ENCODE peak calls at places on chromosomes 13 and 19, in nine cellular contexts. One of them, this sample, is unnamed.

GRCh38 chr19:6417713-6418561 is 6.7 kb downstream of the KHSRP start:
- DNase-seq in ovary: no peak
- DNase-seq in breast epithelium: no peak
- DNase-seq in uterus: peak; percentile 63
- DNase-seq in K562: no peak
- DNase-seq in A549: peak; percentile 23
- DNase-seq in right lobe of liver: no peak
- DNase-seq in heart left ventricle: no peak
- DNase-seq in gastrocnemius medialis: no peak
- DNase-seq in this sample: peak; percentile 68

GRCh38 chr13:30743319-30744055 is 8.1 kb downstream of the ALOX5AP start:
- DNase-seq in breast epithelium: peak; percentile 73
- DNase-seq in gastrocnemius medialis: no peak
- DNase-seq in uterus: peak; percentile 81
- DNase-seq in A549: peak; percentile 89
- DNase-seq in heart left ventricle: peak; percentile 48
- DNase-seq in ovary: peak; percentile 60
- DNase-seq in K562: no peak
- DNase-seq in right lobe of liver: no peak
- DNase-seq in this sample: no peak

GRCh38 chr13:97212540-97213146 is 9.5 kb upstream of the MBNL2 start:
- DNase-seq in gastrocnemius medialis: no peak
- DNase-seq in ovary: no peak
- DNase-seq in K562: peak; percentile 47
- DNase-seq in breast epithelium: no peak
- DNase-seq in A549: peak; percentile 48
- DNase-seq in uterus: no peak
- DNase-seq in heart left ventricle: no peak
- DNase-seq in right lobe of liver: no peak
- DNase-seq in this sample: no peak

GRCh38 chr13:45773236-45773635 is 71.1 kb downstream of the CBY2 start:
- DNase-seq in breast epithelium: no peak
- DNase-seq in A549: no peak
- DNase-seq in ovary: no peak
- DNase-seq in gastrocnemius medialis: no peak
- DNase-seq in heart left ventricle: no peak
- DNase-seq in uterus: no peak
- DNase-seq in K562: no peak
- DNase-seq in right lobe of liver: no peak
- DNase-seq in this sample: no peak

GRCh38 chr13:79405501-79405830 is 589 bp downstream of the RBM26 start:
- DNase-seq in A549: peak; percentile 25
- DNase-seq in right lobe of liver: peak; percentile 56
- DNase-seq in ovary: no peak
- DNase-seq in uterus: no peak
- DNase-seq in K562: peak; percentile 48
- DNase-seq in breast epithelium: no peak
- DNase-seq in gastrocnemius medialis: no peak
- DNase-seq in heart left ventricle: peak; percentile 26
- DNase-seq in this sample: peak; percentile 63

GRCh38 chr19:34481861-34482379 is 362 bp downstream of the WTIP start:
- DNase-seq in K562: no peak
- DNase-seq in A549: peak; percentile 73
- DNase-seq in right lobe of liver: no peak
- DNase-seq in gastrocnemius medialis: peak; percentile 7
- DNase-seq in heart left ventricle: peak; percentile 52
- DNase-seq in breast epithelium: no peak
- DNase-seq in ovary: no peak
- DNase-seq in uterus: no peak
- DNase-seq in this sample: no peak

GRCh38 chr13:94209110-94209509 is 270.4 kb downstream of the DCT start:
- DNase-seq in heart left ventricle: no peak
- DNase-seq in A549: no peak
- DNase-seq in ovary: no peak
- DNase-seq in K562: no peak
- DNase-seq in breast epithelium: no peak
- DNase-seq in gastrocnemius medialis: no peak
- DNase-seq in right lobe of liver: no peak
- DNase-seq in uterus: no peak
- DNase-seq in this sample: no peak

GRCh38 chr19:39407644-39408391 is 1.2 kb downstream of the ZFP36 start:
- DNase-seq in right lobe of liver: peak; percentile 68
- DNase-seq in K562: peak; percentile 50
- DNase-seq in ovary: peak; percentile 66
- DNase-seq in uterus: peak; percentile 50
- DNase-seq in A549: peak; percentile 60
- DNase-seq in heart left ventricle: peak; percentile 50
- DNase-seq in breast epithelium: peak; percentile 76
- DNase-seq in gastrocnemius medialis: peak; percentile 67
- DNase-seq in this sample: peak; percentile 84

GRCh38 chr19:13056052-13056660 is 46.5 kb downstream of the LYL1 start:
- DNase-seq in uterus: peak; percentile 86
- DNase-seq in ovary: peak; percentile 73
- DNase-seq in gastrocnemius medialis: no peak
- DNase-seq in A549: no peak
- DNase-seq in right lobe of liver: no peak
- DNase-seq in heart left ventricle: peak; percentile 71
- DNase-seq in K562: no peak
- DNase-seq in breast epithelium: peak; percentile 79
- DNase-seq in this sample: peak; percentile 89

GRCh38 chr19:1156830-1157615 is 17.0 kb downstream of the SBNO2 start:
- DNase-seq in A549: no peak
- DNase-seq in uterus: peak; percentile 46
- DNase-seq in ovary: peak; percentile 44
- DNase-seq in K562: no peak
- DNase-seq in right lobe of liver: no peak
- DNase-seq in breast epithelium: no peak
- DNase-seq in heart left ventricle: no peak
- DNase-seq in gastrocnemius medialis: no peak
- DNase-seq in this sample: no peak

GRCh38 chr19:7692417-7693088 is 9.4 kb downstream of the FCER2 start:
- DNase-seq in gastrocnemius medialis: no peak
- DNase-seq in A549: no peak
- DNase-seq in right lobe of liver: no peak
- DNase-seq in heart left ventricle: no peak
- DNase-seq in ovary: no peak
- DNase-seq in K562: no peak
- DNase-seq in uterus: no peak
- DNase-seq in breast epithelium: no peak
- DNase-seq in this sample: no peak

GRCh38 chr13:114025432-114026127 is 51.7 kb upstream of the C13orf46 start:
- DNase-seq in heart left ventricle: peak; percentile 26
- DNase-seq in ovary: peak; percentile 81
- DNase-seq in A549: no peak
- DNase-seq in uterus: peak; percentile 59
- DNase-seq in gastrocnemius medialis: no peak
- DNase-seq in right lobe of liver: no peak
- DNase-seq in breast epithelium: no peak
- DNase-seq in K562: no peak
- DNase-seq in this sample: peak; percentile 83

GRCh38 chr19:17107546-17108452 is 32.2 kb downstream of the MYO9B start:
- DNase-seq in uterus: peak; percentile 96
- DNase-seq in heart left ventricle: peak; percentile 84
- DNase-seq in ovary: peak; percentile 70
- DNase-seq in right lobe of liver: peak; percentile 53
- DNase-seq in breast epithelium: peak; percentile 90
- DNase-seq in K562: no peak
- DNase-seq in gastrocnemius medialis: peak; percentile 86
- DNase-seq in A549: peak; percentile 86
- DNase-seq in this sample: peak; percentile 97

GRCh38 chr19:18102916-18103542 is 5.5 kb downstream of the MAST3 start:
- DNase-seq in heart left ventricle: no peak
- DNase-seq in right lobe of liver: no peak
- DNase-seq in K562: no peak
- DNase-seq in uterus: no peak
- DNase-seq in gastrocnemius medialis: no peak
- DNase-seq in A549: no peak
- DNase-seq in breast epithelium: no peak
- DNase-seq in ovary: no peak
- DNase-seq in this sample: no peak

GRCh38 chr19:3719868-3720532 is 11.8 kb downstream of the TJP3 start:
- DNase-seq in K562: no peak
- DNase-seq in ovary: no peak
- DNase-seq in gastrocnemius medialis: no peak
- DNase-seq in A549: no peak
- DNase-seq in breast epithelium: no peak
- DNase-seq in heart left ventricle: no peak
- DNase-seq in uterus: no peak
- DNase-seq in right lobe of liver: no peak
- DNase-seq in this sample: no peak

GRCh38 chr19:3722443-3723109 is 14.4 kb downstream of the TJP3 start:
- DNase-seq in uterus: no peak
- DNase-seq in ovary: no peak
- DNase-seq in right lobe of liver: no peak
- DNase-seq in breast epithelium: no peak
- DNase-seq in K562: no peak
- DNase-seq in A549: no peak
- DNase-seq in heart left ventricle: no peak
- DNase-seq in gastrocnemius medialis: no peak
- DNase-seq in this sample: no peak

GRCh38 chr19:3720533-3720917 is 12.3 kb downstream of the TJP3 start:
- DNase-seq in K562: peak; percentile 58
- DNase-seq in right lobe of liver: no peak
- DNase-seq in uterus: no peak
- DNase-seq in heart left ventricle: no peak
- DNase-seq in ovary: no peak
- DNase-seq in A549: peak; percentile 58
- DNase-seq in breast epithelium: no peak
- DNase-seq in gastrocnemius medialis: no peak
- DNase-seq in this sample: no peak

GRCh38 chr19:3721900-3722442 is 13.8 kb downstream of the TJP3 start:
- DNase-seq in ovary: no peak
- DNase-seq in uterus: no peak
- DNase-seq in gastrocnemius medialis: no peak
- DNase-seq in A549: no peak
- DNase-seq in K562: no peak
- DNase-seq in heart left ventricle: no peak
- DNase-seq in right lobe of liver: no peak
- DNase-seq in breast epithelium: no peak
- DNase-seq in this sample: no peak

DNA sequence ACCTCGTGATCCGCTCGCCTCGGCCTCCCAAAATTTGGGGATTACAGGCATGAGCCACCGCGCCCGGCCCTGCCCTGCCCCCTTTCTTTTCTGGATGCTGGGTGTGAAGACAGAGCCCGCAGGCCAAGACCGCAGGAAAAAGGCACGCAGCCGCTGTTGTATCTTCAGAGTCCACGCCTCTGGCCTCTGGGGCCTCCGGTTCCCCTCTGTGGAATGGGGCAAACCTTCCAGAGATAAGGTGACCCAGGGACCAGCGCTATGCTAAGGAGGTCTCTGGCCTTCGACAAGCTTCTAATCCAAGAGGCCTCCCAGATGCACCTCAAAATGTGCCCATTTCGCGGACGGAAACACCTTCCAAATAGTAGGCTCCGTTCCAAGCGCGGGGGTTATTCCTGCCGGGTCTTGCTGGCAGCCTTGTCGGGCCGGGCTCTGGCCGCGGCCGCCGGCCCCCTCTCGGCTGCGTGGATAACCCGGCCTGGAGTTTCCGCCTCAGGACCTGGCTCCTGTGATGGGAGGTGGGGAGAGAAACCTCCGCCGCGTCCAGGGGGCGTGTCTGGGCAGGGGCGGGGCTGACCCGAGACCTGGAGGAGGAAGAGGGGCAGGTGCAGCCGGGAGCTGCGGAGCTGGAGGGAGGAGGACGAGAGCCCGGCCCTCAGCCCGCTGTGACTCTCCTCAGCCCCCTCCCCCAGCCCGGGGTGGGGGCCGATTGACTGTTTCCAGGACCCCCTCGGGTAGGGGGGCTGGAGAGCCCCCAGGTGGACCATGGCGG is 13.1 kb downstream of the TJP3 start:
- DNase-seq in breast epithelium: peak; percentile 91
- DNase-seq in uterus: peak; percentile 56
- DNase-seq in ovary: peak; percentile 83
- DNase-seq in K562: peak; percentile 96
- DNase-seq in right lobe of liver: peak; percentile 77
- DNase-seq in gastrocnemius medialis: no peak
- DNase-seq in A549: peak; percentile 91
- DNase-seq in heart left ventricle: peak; percentile 79
- DNase-seq in this sample: peak; percentile 82
- H3K4me1 ChIP-seq in breast epithelium: no peaks in the 10 kb centered on the region
- H3K4me1 ChIP-seq in uterus: no peaks in the 10 kb centered on the region
- H3K4me1 ChIP-seq in ovary: no peaks in the 10 kb centered on the region
- H3K4me1 ChIP-seq in K562: peaks cover 31% of the 10 kb centered on the region
- H3K4me1 ChIP-seq in right lobe of liver: peaks cover 9% of the 10 kb centered on the region
- H3K4me1 ChIP-seq in gastrocnemius medialis: no peaks in the 10 kb centered on the region
- H3K4me1 ChIP-seq in A549: peaks cover 35% of the 10 kb centered on the region
- H3K4me1 ChIP-seq in heart left ventricle: peaks cover 20% of the 10 kb centered on the region
- H3K4me1 ChIP-seq in this sample: no peaks in the 10 kb centered on the region

GRCh38 chr19:14136509-14137281 is at the start of gene ASF1B:
- DNase-seq in right lobe of liver: peak; percentile 99
- DNase-seq in breast epithelium: peak; percentile 99
- DNase-seq in gastrocnemius medialis: peak; percentile 100
- DNase-seq in heart left ventricle: peak; percentile 99
- DNase-seq in uterus: peak; percentile 99
- DNase-seq in ovary: peak; percentile 99
- DNase-seq in A549: peak; percentile 99
- DNase-seq in K562: peak; percentile 99
- DNase-seq in this sample: peak; percentile 100
- TF ChIP-seq POLR2A in right lobe of liver: peak; percentile 74
- TF ChIP-seq POLR2A in breast epithelium: peak; percentile 33
- TF ChIP-seq POLR2A in gastrocnemius medialis: peak; percentile 81
- TF ChIP-seq POLR2A in heart left ventricle: peak; percentile 80
- TF ChIP-seq POLR2A in uterus: peak; percentile 80
- TF ChIP-seq POLR2A in ovary: peak; percentile 56
- TF ChIP-seq POLR2A in A549: peak; percentile 81
- TF ChIP-seq POLR2A in K562: peak; percentile 95
- TF ChIP-seq POLR2A in this sample: peak; percentile 72

DNA sequence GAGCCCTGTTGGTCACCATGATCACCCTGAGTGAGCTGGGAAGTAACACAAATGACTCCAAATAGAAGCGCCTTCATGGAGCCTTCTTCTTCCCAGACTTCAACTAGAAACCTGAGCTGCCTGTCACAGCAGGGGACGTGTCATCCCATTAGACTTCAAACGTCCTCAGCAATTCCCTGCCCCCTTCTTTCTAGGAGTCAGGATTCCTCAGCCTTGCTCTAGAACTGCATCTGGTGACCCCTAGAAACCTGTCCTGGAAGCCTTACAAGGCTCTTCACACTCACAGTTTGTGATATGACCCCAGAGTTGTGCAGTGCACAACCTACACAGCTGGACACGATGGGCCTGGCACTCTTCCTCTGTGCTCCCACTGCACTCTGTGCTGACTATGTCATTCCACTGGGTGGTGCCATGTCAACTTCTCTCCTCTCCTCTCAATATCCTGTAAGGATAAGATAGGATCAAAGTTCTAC is 23.6 kb upstream of the TTYH1 start:
- DNase-seq in gastrocnemius medialis: no peak
- DNase-seq in breast epithelium: no peak
- DNase-seq in A549: peak; percentile 41
- DNase-seq in ovary: no peak
- DNase-seq in heart left ventricle: no peak
- DNase-seq in right lobe of liver: no peak
- DNase-seq in K562: no peak
- DNase-seq in uterus: no peak
- DNase-seq in this sample: no peak
- TF ChIP-seq CTCF in gastrocnemius medialis: no peak
- TF ChIP-seq CTCF in breast epithelium: no peak
- TF ChIP-seq CTCF in A549: no peak
- TF ChIP-seq CTCF in ovary: no peak
- TF ChIP-seq CTCF in heart left ventricle: no peak
- TF ChIP-seq CTCF in right lobe of liver: no peak
- TF ChIP-seq CTCF in K562: no peak
- TF ChIP-seq CTCF in uterus: no peak
- TF ChIP-seq CTCF in this sample: no peak

GRCh38 chr19:40754611-40755247 is 3.7 kb downstream of the SNRPA start:
- DNase-seq in right lobe of liver: peak; percentile 79
- DNase-seq in breast epithelium: no peak
- DNase-seq in gastrocnemius medialis: no peak
- DNase-seq in ovary: no peak
- DNase-seq in heart left ventricle: no peak
- DNase-seq in uterus: no peak
- DNase-seq in A549: peak; percentile 53
- DNase-seq in K562: no peak
- DNase-seq in this sample: no peak
- H3K4me1 ChIP-seq in right lobe of liver: peaks cover 39% of the 10 kb centered on the region
- H3K4me1 ChIP-seq in breast epithelium: no peaks in the 10 kb centered on the region
- H3K4me1 ChIP-seq in gastrocnemius medialis: peaks cover 19% of the 10 kb centered on the region
- H3K4me1 ChIP-seq in ovary: peaks cover 15% of the 10 kb centered on the region
- H3K4me1 ChIP-seq in heart left ventricle: peaks cover 61% of the 10 kb centered on the region
- H3K4me1 ChIP-seq in uterus: no peaks in the 10 kb centered on the region
- H3K4me1 ChIP-seq in A549: peaks cover 42% of the 10 kb centered on the region
- H3K4me1 ChIP-seq in K562: peaks cover 31% of the 10 kb centered on the region
- H3K4me1 ChIP-seq in this sample: no peaks in the 10 kb centered on the region

This sample was measured in sigmoid colon.